ENCODE peak calls at places on chromosomes 6 and 20, in four cellular contexts. X, Q, C and U are unnamed samples.

GRCh38 chr20:48260370-48260769 is 475.1 kb upstream of the SULF2 start:
- DNase-seq in X (no peak), Q (no peak), C (no peak), U (no peak)

GRCh38 chr20:709864-710761 is 34.5 kb upstream of the SCRT2 start:
- DNase-seq in X (no peak), Q (peak; percentile 29), C (no peak), U (no peak)

GRCh38 chr6:45387236-45387635 is 9.5 kb upstream of the SUPT3H start:
- DNase-seq in X (peak; percentile 55), Q (no peak), C (no peak), U (no peak)

GRCh38 chr6:91029211-91029610 is 442.3 kb upstream of the MAP3K7 start:
- DNase-seq in X (no peak), Q (peak; percentile 37), C (no peak), U (no peak)

GRCh38 chr6:129785081-129785755 is 75.2 kb upstream of the ARHGAP18 start:
- DNase-seq in X (peak; percentile 63), Q (no peak), C (no peak), U (no peak)

GRCh38 chr6:150134280-150134920 is 8.4 kb upstream of the PPP1R14C start:
- DNase-seq in X (no peak), Q (no peak), C (no peak), U (no peak)

GRCh38 chr20:39144757-39145156 is 182.6 kb downstream of the DHX35 start:
- DNase-seq in X (no peak), Q (no peak), C (no peak), U (no peak)

GRCh38 chr20:36591854-36592641 is 13.5 kb upstream of the RAB5IF start:
- DNase-seq in X (peak; percentile 38), Q (peak; percentile 53), C (no peak), U (peak; percentile 85)

GRCh38 chr20:50762435-50763201 is 31.2 kb downstream of the PARD6B start:
- DNase-seq in X (peak; percentile 63), Q (no peak), C (no peak), U (no peak)

GRCh38 chr6:135451617-135452190 is 45.8 kb downstream of the AHI1 start:
- DNase-seq in X (peak; percentile 57), Q (peak; percentile 47), C (peak; percentile 48), U (no peak)

GRCh38 chr20:61436674-61437279 is 184.7 kb downstream of the CDH4 start:
- DNase-seq in X (peak; percentile 68), Q (peak; percentile 51), C (no peak), U (no peak)

GRCh38 chr20:10992776-10993175 is 319.0 kb upstream of the JAG1 start:
- DNase-seq in X (peak; percentile 56), Q (no peak), C (no peak), U (no peak)

GRCh38 chr6:37882724-37883413 is 63.3 kb downstream of the ZFAND3 start:
- DNase-seq in X (peak; percentile 60), Q (no peak), C (no peak), U (no peak)

GRCh38 chr20:6007529-6008103 is 46.2 kb downstream of the LRRN4 start:
- DNase-seq in X (no peak), Q (no peak), C (no peak), U (no peak)

GRCh38 chr6:6820688-6821238 is 232.2 kb downstream of the LY86 start:
- DNase-seq in X (no peak), Q (no peak), C (no peak), U (no peak)

GRCh38 chr6:142570221-142570671 is 268.4 kb downstream of the ADGRG6 start:
- DNase-seq in X (peak; percentile 30), Q (no peak), C (peak; percentile 26), U (no peak)

GRCh38 chr6:162056745-162057144 is 670.8 kb downstream of the PRKN start:
- DNase-seq in X (peak; percentile 66), Q (peak; percentile 63), C (no peak), U (no peak)

GRCh38 chr20:52231230-52231746 is 39.7 kb upstream of the ZFP64 start:
- DNase-seq in X (no peak), Q (no peak), C (no peak), U (no peak)

GRCh38 chr6:144469144-144469575 is 184.0 kb downstream of the UTRN start:
- DNase-seq in X (no peak), Q (no peak), C (peak; percentile 37), U (peak; percentile 46)

GRCh38 chr20:51622004-51622874 is 79.7 kb upstream of the NFATC2 start:
- DNase-seq in X (no peak), Q (no peak), C (no peak), U (no peak)

GRCh38 chr20:1171461-1172093 is 13.2 kb downstream of the TMEM74B start:
- DNase-seq in X (peak; percentile 34), Q (peak; percentile 85), C (peak; percentile 19), U (peak; percentile 21)

GRCh38 chr6:166958926-166959861 is 2.8 kb upstream of the RNASET2 start:
- DNase-seq in X (peak; percentile 49), Q (no peak), C (peak; percentile 85), U (peak; percentile 66)

GRCh38 chr20:50504231-50504823 is 5.9 kb upstream of the PTPN1 start:
- DNase-seq in X (peak; percentile 73), Q (no peak), C (no peak), U (no peak)

GRCh38 chr6:154731296-154732218 is 1.7 kb upstream of the SCAF8 start:
- DNase-seq in X (no peak), Q (no peak), C (no peak), U (no peak)

GRCh38 chr20:25553819-25554296 is 31.5 kb downstream of the NINL start:
- DNase-seq in X (peak; percentile 82), Q (no peak), C (no peak), U (no peak)

GRCh38 chr6:137415127-137415833 is 78.9 kb downstream of the OLIG3 start:
- DNase-seq in X (peak; percentile 76), Q (peak; percentile 66), C (peak; percentile 76), U (peak; percentile 76)

GRCh38 chr20:53316221-53316937 is 277.3 kb downstream of the ZNF217 start:
- DNase-seq in X (no peak), Q (no peak), C (no peak), U (no peak)

GRCh38 chr6:105675715-105676397 is 273.0 kb upstream of the PREP start:
- DNase-seq in X (peak; percentile 91), Q (no peak), C (peak; percentile 13), U (peak; percentile 3)

GRCh38 chr6:116564296-116564695 is 7.0 kb upstream of the RWDD1 start:
- DNase-seq in X (no peak), Q (no peak), C (no peak), U (no peak)

GRCh38 chr20:37574199-37574890 is 46.7 kb upstream of the BLCAP start:
- DNase-seq in X (peak; percentile 19), Q (no peak), C (no peak), U (no peak)

GRCh38 chr6:41894366-41895299 is 542 bp downstream of the USP49 start:
- DNase-seq in X (peak; percentile 10), Q (peak; percentile 25), C (no peak), U (peak; percentile 15)

GRCh38 chr6:152085533-152085932 is 278.1 kb downstream of the ESR1 start:
- DNase-seq in X (peak; percentile 48), Q (no peak), C (no peak), U (no peak)

GRCh38 chr6:14095444-14095843 is 22.1 kb upstream of the CD83 start:
- DNase-seq in X (no peak), Q (no peak), C (peak; percentile 85), U (peak; percentile 35)

GRCh38 chr6:110323004-110323657 is 35.0 kb downstream of the METTL24 start:
- DNase-seq in X (no peak), Q (peak; percentile 66), C (no peak), U (no peak)

GRCh38 chr20:50344232-50345071 is 153.8 kb downstream of the CEBPB start:
- DNase-seq in X (no peak), Q (no peak), C (peak; percentile 15), U (peak; percentile 38)

GRCh38 chr20:39249798-39250197 is 287.7 kb downstream of the DHX35 start:
- DNase-seq in X (no peak), Q (no peak), C (no peak), U (no peak)

GRCh38 chr20:41037172-41037571 is 8.6 kb downstream of the TOP1 start:
- DNase-seq in X (no peak), Q (no peak), C (no peak), U (no peak)

GRCh38 chr20:49279677-49280462 is 2.0 kb upstream of the ZNFX1 start:
- DNase-seq in X (no peak), Q (no peak), C (peak; percentile 48), U (no peak)
- TF ChIP-seq CTCF in X (no peak), Q (no peak), C (no peak), U (no peak)

GRCh38 chr20:32207626-32208498 is at the start of the genes PLAGL2 and POFUT1:
- DNase-seq in X (peak; percentile 78), Q (peak; percentile 95), C (peak; percentile 94), U (peak; percentile 91)
- TF ChIP-seq CTCF in X (no peak), Q (peak; percentile 35), C (peak; percentile 29), U (no peak)

GRCh38 chr20:43102394-43102793 is 87.3 kb downstream of the PTPRT start:
- DNase-seq in X (no peak), Q (peak; percentile 4), C (peak; percentile 2), U (peak; percentile 6)
- TF ChIP-seq CTCF in X (no peak), Q (no peak), C (peak; percentile 23), U (no peak)

DNA sequence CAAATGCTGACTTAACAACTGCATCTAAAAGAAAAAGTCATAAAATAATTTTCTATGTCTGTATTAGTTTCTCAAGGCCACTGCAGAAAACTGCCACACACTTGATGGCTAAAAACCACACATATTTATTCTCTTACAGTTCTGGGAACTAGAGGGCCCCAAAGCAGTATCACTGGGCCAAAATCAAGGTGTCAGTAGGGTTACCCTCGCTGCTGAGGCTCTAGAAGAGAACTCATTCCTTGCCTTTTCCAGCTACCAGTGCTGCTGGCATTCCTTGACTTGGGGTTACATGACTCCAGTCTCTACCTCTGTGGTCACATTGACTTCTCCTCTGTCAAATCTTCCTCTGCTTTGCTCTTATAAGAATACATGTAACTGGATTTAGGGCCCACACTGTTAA is 124.6 kb upstream of the THEMIS start:
- DNase-seq in X (no peak), Q (no peak), C (no peak), U (no peak)
- TF ChIP-seq CTCF in X (no peak), Q (no peak), C (no peak), U (no peak)

GRCh38 chr6:29509239-29509638 is 21.5 kb upstream of the MAS1L start:
- DNase-seq in X (no peak), Q (no peak), C (peak; percentile 62), U (peak; percentile 18)

GRCh38 chr6:29510746-29511300 is 23.1 kb upstream of the MAS1L start:
- DNase-seq in X (no peak), Q (no peak), C (no peak), U (no peak)

GRCh38 chr6:29507319-29507718 is 19.6 kb upstream of the MAS1L start:
- DNase-seq in X (no peak), Q (no peak), C (no peak), U (no peak)

GRCh38 chr6:29509711-29510110 is 22.0 kb upstream of the MAS1L start:
- DNase-seq in X (no peak), Q (no peak), C (no peak), U (no peak)

DNA sequence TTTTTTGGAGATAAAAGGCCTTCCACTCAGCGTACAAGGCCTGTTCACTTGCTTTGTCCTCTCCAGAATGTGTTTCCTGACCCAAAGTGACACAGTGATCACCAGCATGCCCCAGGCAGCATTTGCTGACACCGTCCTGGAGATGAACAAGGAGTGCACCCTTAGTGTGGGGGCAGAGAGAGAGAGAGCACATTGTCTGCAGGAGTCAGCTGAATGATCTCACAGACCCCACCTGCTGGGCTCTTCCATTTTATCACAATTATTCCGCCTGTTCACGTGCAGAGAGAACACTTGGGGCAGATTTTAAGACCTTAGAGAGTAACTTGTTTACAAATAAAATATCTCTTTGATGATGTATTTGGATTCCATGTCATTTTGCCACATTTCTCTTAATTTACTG is 22.4 kb upstream of the MAS1L start:
- DNase-seq in X (no peak), Q (peak; percentile 1), C (no peak), U (no peak)
- TF ChIP-seq CTCF in X (no peak), Q (no peak), C (no peak), U (no peak)